ENCODE peak calls at places on chromosomes 7 and 10, in seven cellular contexts. Q is cardiac fibroblast, Z is stomach, V is fibroblast of mammary gland, G is AG04450, P is bronchial epithelial cell, D is RWPE2. O is an unnamed sample.

GRCh38 chr10:62818426-62819011 is 2.4 kb upstream of the EGR2 start:
- DNase-seq in Q (peak; percentile 9), Z (no peak), V (no peak), G (no peak), P (no peak), D (no peak), O (peak; percentile 4)

GRCh38 chr10:91756286-91756685 is 41.9 kb upstream of the TNKS2 start:
- DNase-seq in Q (peak; percentile 55), Z (no peak), V (peak; percentile 85), G (peak; percentile 71), P (peak; percentile 22), D (no peak), O (peak; percentile 98)

GRCh38 chr10:57716884-57717283 is 550.8 kb downstream of the IPMK start:
- DNase-seq in Q (peak; percentile 72), Z (no peak), V (peak; percentile 42), G (no peak), P (peak; percentile 49), D (no peak), O (peak; percentile 83)

GRCh38 chr10:43315096-43315495 is 48.2 kb upstream of the RASGEF1A start:
- DNase-seq in Q (no peak), Z (no peak), V (no peak), G (no peak), P (no peak), D (no peak), O (no peak)

GRCh38 chr7:5423844-5424688 is 432 bp upstream of the TNRC18 start:
- DNase-seq in Q (peak; percentile 100), Z (peak; percentile 96), V (peak; percentile 99), G (peak; percentile 98), P (peak; percentile 93), D (peak; percentile 94), O (peak; percentile 99)

GRCh38 chr7:33459340-33459751 is 330.0 kb downstream of the BBS9 start:
- DNase-seq in Q (peak; percentile 70), Z (no peak), V (peak; percentile 56), G (peak; percentile 3), P (peak; percentile 72), D (no peak), O (peak; percentile 80)

GRCh38 chr10:33165911-33166310 is 168.6 kb downstream of the NRP1 start:
- DNase-seq in Q (no peak), Z (no peak), V (no peak), G (no peak), P (no peak), D (no peak), O (no peak)

GRCh38 chr10:42753126-42753506 is 29.5 kb upstream of the BMS1 start:
- DNase-seq in Q (peak; percentile 75), Z (peak; percentile 83), V (peak; percentile 72), G (peak; percentile 16), P (peak; percentile 46), D (no peak), O (peak; percentile 82)

GRCh38 chr7:26515462-26515861 is 223.8 kb downstream of the SNX10 start:
- DNase-seq in Q (no peak), Z (peak; percentile 82), V (no peak), G (no peak), P (no peak), D (no peak), O (peak; percentile 2)

GRCh38 chr7:69403169-69403568 is 195.1 kb upstream of the AUTS2 start:
- DNase-seq in Q (no peak), Z (no peak), V (peak; percentile 16), G (no peak), P (no peak), D (no peak), O (no peak)

GRCh38 chr7:157542669-157543021 is 205.8 kb downstream of the DNAJB6 start:
- DNase-seq in Q (no peak), Z (no peak), V (no peak), G (no peak), P (no peak), D (peak; percentile 39), O (no peak)

GRCh38 chr7:16638282-16639265 is 7.0 kb downstream of the ANKMY2 start:
- DNase-seq in Q (no peak), Z (no peak), V (no peak), G (no peak), P (no peak), D (no peak), O (no peak)

GRCh38 chr7:2490306-2490705 is 14.1 kb upstream of the GRIFIN start:
- DNase-seq in Q (no peak), Z (no peak), V (no peak), G (no peak), P (no peak), D (no peak), O (no peak)
- H3K4me3 ChIP-seq in Q (no peak overlapping the region), Z (no peak overlapping the region), V (no peak overlapping the region), G (no peak overlapping the region), P (no peak overlapping the region), D (no peak overlapping the region), O (no peak overlapping the region)

DNA sequence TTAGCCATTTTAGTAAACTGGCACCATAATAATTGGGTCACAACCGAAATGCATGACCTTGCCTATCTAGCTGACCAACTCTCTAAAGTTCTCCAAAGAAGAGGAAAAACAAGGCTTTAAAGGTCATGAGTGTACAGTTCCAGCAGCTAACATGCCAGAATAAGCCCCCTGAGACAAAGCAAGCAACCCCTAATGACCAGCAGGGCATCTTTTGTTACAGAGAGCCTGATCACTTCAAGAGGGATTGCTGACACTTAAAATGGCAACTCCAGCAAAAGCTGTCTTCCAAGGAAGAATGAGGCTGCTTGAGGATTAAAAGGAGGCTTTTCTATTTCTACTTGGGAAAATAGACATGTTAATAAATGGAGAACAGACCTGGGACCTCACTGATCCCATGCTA is 213.6 kb downstream of the CDC14C start:
- DNase-seq in Q (no peak), Z (no peak), V (no peak), G (no peak), P (no peak), D (no peak), O (no peak)
- TF ChIP-seq CTCF in Q (no peak), Z (no peak), V (no peak), G (no peak), P (no peak), D (no peak), O (no peak)

GRCh38 chr7:24492576-24492975 is 80.7 kb upstream of the PALS2 start:
- DNase-seq in Q (no peak), Z (no peak), V (no peak), G (no peak), P (no peak), D (no peak), O (no peak)
- H3K4me3 ChIP-seq in Q (no peak overlapping the region), Z (no peak overlapping the region), V (no peak overlapping the region), G (no peak overlapping the region), P (no peak overlapping the region), D (no peak overlapping the region), O (no peak overlapping the region)

DNA sequence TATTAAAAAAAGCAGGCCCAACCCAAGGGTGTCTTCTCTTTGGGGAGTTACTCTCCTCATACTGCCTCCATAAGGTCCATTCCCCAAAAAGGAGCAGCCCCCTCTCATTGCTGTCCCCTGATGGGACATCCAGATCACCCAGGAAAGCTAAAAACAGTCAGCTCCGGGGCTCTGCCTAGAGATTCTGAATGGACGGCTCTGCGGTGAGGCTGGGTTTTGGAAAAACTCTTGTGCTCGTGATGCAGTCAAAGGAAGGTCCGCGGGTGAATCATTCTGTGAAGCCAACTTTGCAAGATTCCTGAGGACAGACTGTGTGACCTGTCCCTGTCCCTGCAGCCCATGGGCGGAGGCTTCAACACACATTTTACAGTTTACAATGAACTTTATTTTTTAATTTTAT is 351.5 kb downstream of the TYW1 start:
- DNase-seq in Q (no peak), Z (no peak), V (no peak), G (no peak), P (no peak), D (no peak), O (no peak)
- TF ChIP-seq CTCF in Q (no peak), Z (no peak), V (no peak), G (no peak), P (no peak), D (no peak), O (no peak)

DNA sequence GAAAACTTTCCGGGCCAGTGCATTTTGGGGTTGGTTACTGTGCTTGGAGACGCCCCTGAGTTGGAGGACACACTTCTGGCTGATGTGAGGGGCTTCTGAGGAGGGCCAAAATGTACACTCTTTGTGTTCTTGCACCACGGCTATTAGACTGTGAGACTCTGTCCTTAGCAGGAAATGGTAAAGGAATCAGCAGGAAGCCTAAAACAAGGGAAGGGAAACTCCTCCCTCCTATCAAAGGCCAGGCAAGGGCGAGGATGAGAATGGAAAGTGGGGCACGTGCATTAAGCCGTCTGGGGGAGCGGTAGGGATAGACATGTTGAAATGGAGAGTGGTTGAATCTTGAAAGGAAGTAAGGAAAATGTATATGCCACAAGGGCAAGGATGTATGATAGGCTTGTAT is 1.8 kb upstream of the SRGN start:
- DNase-seq in Q (peak; percentile 62), Z (no peak), V (peak; percentile 33), G (no peak), P (no peak), D (no peak), O (peak; percentile 72)
- H3K4me3 ChIP-seq in Q (no peak overlapping the region), Z (no peak overlapping the region), V (no peak overlapping the region), G (no peak overlapping the region), P (no peak overlapping the region), D (no peak overlapping the region), O (peak overlapping the region; percentile 25)

DNA sequence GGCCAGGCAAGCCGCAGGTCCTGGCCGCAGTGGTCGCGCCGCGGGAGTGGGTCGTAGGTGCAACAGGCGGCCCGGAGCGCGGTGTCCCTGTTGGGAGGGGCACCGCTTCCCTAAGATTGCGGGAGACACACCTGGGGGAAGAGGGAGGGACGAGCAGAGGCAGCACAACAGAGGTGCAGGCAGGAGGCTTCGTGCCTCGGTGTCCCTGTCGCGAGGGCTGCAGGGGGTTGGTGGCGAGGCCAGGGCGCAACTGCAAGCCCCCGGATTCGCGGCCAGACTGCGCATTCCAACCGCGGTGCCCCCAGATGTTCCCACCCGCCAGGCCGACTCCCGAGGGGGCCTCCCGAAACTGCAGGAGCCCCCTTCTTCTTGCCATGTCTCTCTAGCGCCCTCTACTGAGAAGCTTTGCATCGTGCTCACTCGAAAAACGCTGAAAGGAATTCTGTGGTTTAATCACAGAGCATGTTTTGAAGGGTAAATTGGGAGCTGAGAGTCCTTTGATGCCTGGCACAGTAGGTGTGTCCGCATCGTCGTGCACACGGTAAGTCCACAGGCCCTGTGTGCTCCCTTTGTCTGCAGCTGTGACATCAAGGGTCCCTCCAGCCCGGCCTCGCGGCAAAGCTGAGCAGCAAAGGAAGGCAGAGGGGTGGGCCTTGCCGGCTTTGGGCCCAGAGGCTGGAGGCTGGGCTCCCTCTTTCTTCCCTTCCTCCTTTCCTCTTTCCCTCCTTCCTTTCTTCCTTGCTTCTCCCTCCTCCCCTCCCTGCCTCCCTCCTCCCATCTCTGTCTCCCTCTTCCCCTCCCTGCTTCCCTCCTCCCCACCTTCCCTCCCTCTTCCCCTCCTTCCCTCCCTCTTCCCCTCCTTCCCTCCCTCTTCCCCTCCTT is 6.2 kb upstream of the MBL2 start:
- DNase-seq in Q (peak; percentile 49), Z (no peak), V (peak; percentile 18), G (no peak), P (peak; percentile 33), D (no peak), O (peak; percentile 73)
- TF ChIP-seq CTCF in Q (peak; percentile 63), Z (no peak), V (peak; percentile 44), G (peak; percentile 64), P (peak; percentile 68), D (peak; percentile 41), O (peak; percentile 86)